ENCODE peak calls at places on chromosomes 3 and 15, in four cellular contexts. T is heart left ventricle; Q is CD8-positive, alpha-beta T cell; P is GM12865. O is an unnamed sample.
A peak's percentile ranks its signal among the peaks of the same experiment; 100 is the strongest.

GRCh38 chr3:46585799-46586693 is 19.9 kb upstream of the LRRC2 start:
- DNase-seq in P (no peak), T (no peak), Q (no peak), O (no peak)

GRCh38 chr3:109926376-109926775 is 589.0 kb upstream of the DPPA4 start:
- DNase-seq in T (no peak), P (no peak), Q (no peak), O (no peak)

GRCh38 chr3:48470286-48470685 is 23.7 kb downstream of the ATRIP start:
- DNase-seq in P (no peak), Q (no peak), T (no peak), O (no peak)

GRCh38 chr3:58021072-58021959 is 13.1 kb downstream of the FLNB start:
- DNase-seq in Q (no peak), T (no peak), P (no peak), O (no peak)

GRCh38 chr3:3200632-3201212 is 21.2 kb upstream of the CRBN start:
- DNase-seq in P (peak; percentile 84), T (peak; percentile 19), Q (peak; percentile 52), O (no peak)

GRCh38 chr3:90092994-90093393 is 985.6 kb downstream of the EPHA3 start:
- DNase-seq in T (no peak), Q (no peak), P (peak; percentile 3), O (no peak)

GRCh38 chr15:33737687-33738606 is 230.3 kb upstream of the CHRM5 start:
- DNase-seq in Q (peak; percentile 50), T (no peak), P (peak; percentile 26), O (no peak)

GRCh38 chr3:71160800-71161546 is 422.6 kb downstream of the FOXP1 start:
- DNase-seq in T (no peak), P (no peak), Q (no peak), O (no peak)

GRCh38 chr15:47822066-47822465 is 104.8 kb downstream of the SEMA6D start:
- DNase-seq in Q (no peak), P (no peak), T (no peak), O (no peak)

GRCh38 chr3:107106316-107106715 is 270.9 kb upstream of the CCDC54 start:
- DNase-seq in Q (no peak), T (no peak), P (no peak), O (no peak)

GRCh38 chr15:45790325-45790943 is 155.6 kb downstream of the SQOR start:
- DNase-seq in T (no peak), P (peak; percentile 19), Q (no peak), O (no peak)

GRCh38 chr3:127172670-127173515 is 20.0 kb upstream of the PRR23E start:
- DNase-seq in T (no peak), Q (no peak), P (no peak), O (no peak)

GRCh38 chr3:9600597-9600996 is 47.0 kb upstream of the LHFPL4 start:
- DNase-seq in Q (no peak), P (peak; percentile 1), T (peak; percentile 52), O (no peak)

GRCh38 chr3:84963137-84963536 is 4.3 kb downstream of the CADM2 start:
- DNase-seq in P (no peak), T (no peak), Q (no peak), O (no peak)

GRCh38 chr3:121979246-121979645 is 42.8 kb downstream of the ILDR1 start:
- DNase-seq in P (peak; percentile 37), Q (no peak), T (no peak), O (no peak)

GRCh38 chr15:29740692-29741311 is 81.5 kb downstream of the TJP1 start:
- DNase-seq in P (peak; percentile 32), T (no peak), Q (no peak), O (no peak)

GRCh38 chr3:138384971-138385370 is 36.6 kb downstream of the MRAS start:
- DNase-seq in T (no peak), P (no peak), Q (no peak), O (no peak)

GRCh38 chr15:77402740-77403379 is 17.0 kb downstream of the PEAK1 start:
- DNase-seq in P (no peak), T (no peak), Q (no peak), O (no peak)

GRCh38 chr3:190302209-190302885 is 19.9 kb downstream of the CLDN1 start:
- DNase-seq in P (no peak), Q (no peak), T (no peak), O (no peak)

GRCh38 chr3:184565421-184566211 is 4.0 kb downstream of the EPHB3 start:
- DNase-seq in T (no peak), Q (no peak), P (no peak), O (no peak)

GRCh38 chr15:52537459-52537858 is 8.8 kb upstream of the MYO5A start:
- DNase-seq in T (no peak), P (no peak), Q (no peak), O (no peak)

GRCh38 chr3:174775603-174776002 is 83.5 kb upstream of the NAALADL2 start:
- DNase-seq in T (peak; percentile 16), Q (no peak), P (no peak), O (no peak)

GRCh38 chr3:45507820-45508317 is 86.7 kb upstream of the LIMD1 start:
- DNase-seq in Q (no peak), T (peak; percentile 55), P (no peak), O (no peak)

GRCh38 chr3:132414841-132415240 is 2.5 kb upstream of the DNAJC13 start:
- DNase-seq in T (no peak), P (no peak), Q (no peak), O (no peak)

GRCh38 chr3:146326875-146327543 is 76.1 kb upstream of the PLSCR4 start:
- DNase-seq in T (peak; percentile 31), Q (no peak), P (no peak), O (no peak)

GRCh38 chr3:177777699-177778098 is 580.4 kb upstream of the TBL1XR1 start:
- DNase-seq in T (peak; percentile 25), P (peak; percentile 76), Q (peak; percentile 53), O (no peak)

GRCh38 chr3:169811606-169812123 is 1.0 kb upstream of the LRRIQ4 start:
- DNase-seq in Q (no peak), T (no peak), P (no peak), O (no peak)

GRCh38 chr15:76196286-76196948 is 114.9 kb downstream of the ETFA start:
- DNase-seq in P (peak; percentile 27), T (peak; percentile 46), Q (no peak), O (no peak)

GRCh38 chr3:27720899-27721716 is 1.0 kb downstream of the EOMES start:
- DNase-seq in P (no peak), T (no peak), Q (peak; percentile 65), O (no peak)
- TF ChIP-seq CTCF in P (no peak), T (no peak), Q (peak; percentile 29), O (no peak)

GRCh38 chr3:52879090-52879489 is 18.3 kb downstream of the STIMATE start:
- DNase-seq in T (no peak), P (no peak), Q (no peak), O (no peak)
- TF ChIP-seq CTCF in T (no peak), P (no peak), Q (no peak), O (no peak)

GRCh38 chr15:67135494-67135893 is 70.1 kb downstream of the SMAD3 start:
- DNase-seq in P (no peak), T (no peak), Q (no peak), O (no peak)
- TF ChIP-seq CTCF in P (no peak), T (no peak), Q (no peak), O (no peak)

DNA sequence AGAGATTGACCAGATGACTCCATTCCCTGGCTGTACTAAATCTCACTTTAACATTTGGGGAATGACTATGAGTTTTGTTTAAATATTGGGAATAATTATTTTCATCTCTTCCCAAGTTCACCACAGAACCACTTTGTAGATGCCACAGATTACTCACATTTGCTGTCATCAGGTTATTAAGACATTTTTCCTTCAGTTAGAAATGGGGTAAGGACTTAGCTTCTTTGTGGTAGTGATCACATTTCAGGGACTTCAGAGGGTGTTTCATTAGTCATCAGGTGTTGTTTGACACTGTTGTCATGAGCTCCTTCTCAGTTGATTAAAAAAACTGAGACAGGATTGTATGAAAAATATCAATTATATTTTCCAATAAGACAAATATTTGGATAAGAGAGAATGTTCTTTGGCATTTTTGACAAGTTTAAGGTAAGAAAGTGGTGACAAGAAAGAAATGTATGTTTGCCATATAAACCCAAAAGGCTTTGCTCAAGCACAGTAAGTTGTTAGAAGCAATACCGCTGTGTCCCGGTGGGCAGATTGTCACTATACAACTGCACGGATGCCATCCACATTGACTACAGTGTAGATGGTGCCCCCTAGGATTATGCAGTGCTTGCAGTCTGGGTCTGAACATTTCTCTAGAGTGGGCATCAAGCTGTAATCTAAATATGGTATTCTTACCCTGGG is 22.3 kb downstream of the FBXL2 start:
- DNase-seq in T (no peak), Q (no peak), P (no peak), O (no peak)
- TF ChIP-seq CTCF in T (no peak), Q (no peak), P (no peak), O (no peak)

GRCh38 chr15:68279779-68280745 is 2.5 kb downstream of the FEM1B start:
- DNase-seq in T (no peak), Q (no peak), P (no peak), O (no peak)

GRCh38 chr15:68277605-68278344 is at the start of gene FEM1B:
- DNase-seq in P (peak; percentile 96), Q (peak; percentile 93), T (peak; percentile 93), O (peak; percentile 64)

GRCh38 chr15:68277131-68277604 is 377 bp upstream of the FEM1B start:
- DNase-seq in Q (no peak), T (peak; percentile 56), P (no peak), O (no peak)

GRCh38 chr15:68279218-68279533 is 1.6 kb downstream of the FEM1B start:
- DNase-seq in P (no peak), T (no peak), Q (no peak), O (no peak)

DNA sequence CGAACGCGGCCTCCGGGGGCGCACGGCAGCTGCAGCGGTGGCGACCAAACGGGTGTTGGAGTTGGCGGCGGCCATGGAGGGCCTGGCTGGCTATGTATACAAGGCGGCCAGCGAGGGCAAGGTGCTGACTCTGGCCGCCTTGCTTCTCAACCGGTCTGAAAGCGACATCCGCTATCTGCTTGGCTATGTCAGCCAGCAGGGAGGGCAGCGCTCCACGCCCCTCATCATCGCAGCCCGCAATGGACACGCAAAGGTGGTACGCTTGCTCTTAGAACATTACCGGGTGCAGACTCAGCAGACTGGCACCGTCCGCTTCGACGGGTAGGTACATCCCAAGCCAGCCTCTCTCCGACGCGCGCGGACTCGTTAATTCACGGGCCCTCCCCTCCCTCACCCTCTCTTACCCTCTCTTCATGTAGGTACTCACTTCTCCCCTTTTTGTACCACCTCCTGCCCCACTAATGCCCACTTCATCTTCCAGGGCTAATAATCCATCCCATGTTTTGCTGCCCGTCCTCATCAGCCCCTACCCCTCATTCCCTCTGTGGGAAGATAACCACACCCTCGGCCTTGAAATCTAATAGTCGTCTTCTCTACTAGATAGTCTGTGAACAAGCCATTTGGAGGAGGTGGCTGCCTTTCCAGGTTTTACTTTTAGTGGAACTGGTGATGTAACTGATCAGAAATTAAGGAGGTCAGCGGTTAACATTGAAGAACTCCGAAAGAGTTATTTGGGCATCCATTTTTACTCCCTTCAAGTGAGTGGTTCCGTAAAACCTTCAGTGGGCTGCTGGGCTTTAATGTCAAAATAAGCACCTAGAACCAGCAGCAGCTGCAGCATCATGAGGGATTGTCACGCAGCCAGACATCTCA is 1.0 kb downstream of the FEM1B start:
- DNase-seq in T (no peak), Q (no peak), P (peak; percentile 23), O (no peak)
- TF ChIP-seq CTCF in T (peak; percentile 46), Q (peak; percentile 51), P (peak; percentile 51), O (no peak)

GRCh38 chr3:14403636-14404395 is 1.4 kb downstream of the SLC6A6 start:
- DNase-seq in P (no peak), Q (no peak), T (peak; percentile 80), O (no peak)

GRCh38 chr3:14401692-14402303 is 608 bp upstream of the SLC6A6 start:
- DNase-seq in Q (no peak), P (no peak), T (no peak), O (no peak)

GRCh38 chr3:14405120-14405885 is 2.9 kb downstream of the SLC6A6 start:
- DNase-seq in P (no peak), Q (no peak), T (no peak), O (no peak)

GRCh38 chr3:14404396-14405119 is 2.2 kb downstream of the SLC6A6 start:
- DNase-seq in P (no peak), Q (no peak), T (no peak), O (no peak)

GRCh38 chr3:14402304-14402811 is at the start of gene SLC6A6:
- DNase-seq in T (peak; percentile 89), P (peak; percentile 98), Q (peak; percentile 96), O (peak; percentile 94)
- TF ChIP-seq CTCF in T (peak; percentile 56), P (peak; percentile 42), Q (peak; percentile 46), O (no peak)